ENCODE peak calls at places on chromosome 6, in seven cellular contexts. One of them, this sample, is unnamed.

GRCh38 chr6:121435444-121436069 is at the start of gene GJA1:
- DNase-seq in GM12865: no peak
- DNase-seq in BE2C: no peak
- DNase-seq in left lung: peak
- DNase-seq in HCT116: no peak
- DNase-seq in cardiac muscle cell: peak
- DNase-seq in cardiac fibroblast: peak
- DNase-seq in this sample: peak

GRCh38 chr6:85403331-85404015 is 46.4 kb upstream of the NT5E start:
- DNase-seq in HCT116: no peak
- DNase-seq in cardiac muscle cell: no peak
- DNase-seq in left lung: no peak
- DNase-seq in BE2C: no peak
- DNase-seq in cardiac fibroblast: peak
- DNase-seq in GM12865: no peak
- DNase-seq in this sample: peak

GRCh38 chr6:34386316-34387137 is 5.9 kb downstream of the NUDT3 start:
- DNase-seq in left lung: no peak
- DNase-seq in BE2C: no peak
- DNase-seq in GM12865: no peak
- DNase-seq in HCT116: no peak
- DNase-seq in cardiac muscle cell: no peak
- DNase-seq in cardiac fibroblast: peak
- DNase-seq in this sample: peak

GRCh38 chr6:43658161-43658560 is 13.3 kb downstream of the RSPH9 start:
- DNase-seq in HCT116: no peak
- DNase-seq in GM12865: no peak
- DNase-seq in BE2C: no peak
- DNase-seq in left lung: no peak
- DNase-seq in cardiac muscle cell: no peak
- DNase-seq in cardiac fibroblast: no peak
- DNase-seq in this sample: no peak

GRCh38 chr6:39887692-39888450 is 46.4 kb downstream of the MOCS1 start:
- DNase-seq in cardiac fibroblast: peak
- DNase-seq in left lung: peak
- DNase-seq in GM12865: no peak
- DNase-seq in BE2C: no peak
- DNase-seq in HCT116: no peak
- DNase-seq in cardiac muscle cell: peak
- DNase-seq in this sample: peak

GRCh38 chr6:7085911-7086310 is 21.9 kb upstream of the RREB1 start:
- DNase-seq in HCT116: no peak
- DNase-seq in BE2C: peak
- DNase-seq in cardiac muscle cell: peak
- DNase-seq in left lung: no peak
- DNase-seq in GM12865: peak
- DNase-seq in cardiac fibroblast: peak
- DNase-seq in this sample: no peak

GRCh38 chr6:9620263-9620662 is 794.6 kb downstream of the TFAP2A start:
- DNase-seq in GM12865: peak
- DNase-seq in cardiac fibroblast: no peak
- DNase-seq in left lung: no peak
- DNase-seq in cardiac muscle cell: no peak
- DNase-seq in BE2C: no peak
- DNase-seq in HCT116: no peak
- DNase-seq in this sample: peak

GRCh38 chr6:52417675-52418111 is 2.4 kb upstream of the EFHC1 start:
- DNase-seq in BE2C: peak
- DNase-seq in cardiac fibroblast: peak
- DNase-seq in cardiac muscle cell: no peak
- DNase-seq in left lung: no peak
- DNase-seq in HCT116: no peak
- DNase-seq in GM12865: no peak
- DNase-seq in this sample: peak

GRCh38 chr6:139533166-139533565 is 158.7 kb upstream of the CITED2 start:
- DNase-seq in left lung: no peak
- DNase-seq in BE2C: no peak
- DNase-seq in HCT116: no peak
- DNase-seq in cardiac fibroblast: no peak
- DNase-seq in cardiac muscle cell: no peak
- DNase-seq in GM12865: no peak
- DNase-seq in this sample: no peak

GRCh38 chr6:84249724-84250123 is 22.3 kb upstream of the CEP162 start:
- DNase-seq in HCT116: no peak
- DNase-seq in GM12865: no peak
- DNase-seq in cardiac muscle cell: no peak
- DNase-seq in cardiac fibroblast: peak
- DNase-seq in left lung: no peak
- DNase-seq in BE2C: peak
- DNase-seq in this sample: no peak

GRCh38 chr6:6008114-6008647 is 1.5 kb upstream of the NRN1 start:
- DNase-seq in BE2C: no peak
- DNase-seq in left lung: no peak
- DNase-seq in HCT116: no peak
- DNase-seq in GM12865: no peak
- DNase-seq in cardiac fibroblast: no peak
- DNase-seq in cardiac muscle cell: no peak
- DNase-seq in this sample: no peak

GRCh38 chr6:52515219-52515960 is 61.5 kb downstream of the TRAM2 start:
- DNase-seq in GM12865: no peak
- DNase-seq in cardiac muscle cell: no peak
- DNase-seq in BE2C: no peak
- DNase-seq in left lung: no peak
- DNase-seq in cardiac fibroblast: no peak
- DNase-seq in HCT116: no peak
- DNase-seq in this sample: peak

GRCh38 chr6:19664050-19664449 is 173.1 kb upstream of the ID4 start:
- DNase-seq in cardiac fibroblast: no peak
- DNase-seq in BE2C: no peak
- DNase-seq in left lung: no peak
- DNase-seq in cardiac muscle cell: no peak
- DNase-seq in GM12865: no peak
- DNase-seq in HCT116: no peak
- DNase-seq in this sample: no peak

GRCh38 chr6:101502818-101503217 is 109.3 kb downstream of the GRIK2 start:
- DNase-seq in GM12865: no peak
- DNase-seq in BE2C: no peak
- DNase-seq in left lung: no peak
- DNase-seq in HCT116: no peak
- DNase-seq in cardiac muscle cell: no peak
- DNase-seq in cardiac fibroblast: no peak
- DNase-seq in this sample: no peak

GRCh38 chr6:85917522-85917921 is 274.8 kb upstream of the SYNCRIP start:
- DNase-seq in HCT116: no peak
- DNase-seq in cardiac muscle cell: no peak
- DNase-seq in GM12865: no peak
- DNase-seq in left lung: no peak
- DNase-seq in BE2C: no peak
- DNase-seq in cardiac fibroblast: no peak
- DNase-seq in this sample: no peak

GRCh38 chr6:34391711-34392496 is 565 bp downstream of the NUDT3 start:
- DNase-seq in cardiac muscle cell: peak
- DNase-seq in HCT116: no peak
- DNase-seq in GM12865: peak
- DNase-seq in left lung: peak
- DNase-seq in BE2C: peak
- DNase-seq in cardiac fibroblast: peak
- DNase-seq in this sample: peak

GRCh38 chr6:128065072-128065471 is 164.2 kb upstream of the THEMIS start:
- DNase-seq in GM12865: no peak
- DNase-seq in BE2C: no peak
- DNase-seq in cardiac muscle cell: no peak
- DNase-seq in cardiac fibroblast: no peak
- DNase-seq in left lung: no peak
- DNase-seq in HCT116: no peak
- DNase-seq in this sample: no peak

GRCh38 chr6:125245523-125246264 is 56.1 kb downstream of the HDDC2 start:
- DNase-seq in GM12865: no peak
- DNase-seq in cardiac fibroblast: no peak
- DNase-seq in left lung: no peak
- DNase-seq in BE2C: no peak
- DNase-seq in HCT116: no peak
- DNase-seq in cardiac muscle cell: no peak
- DNase-seq in this sample: no peak

GRCh38 chr6:85798934-85799490 is 156.3 kb upstream of the SYNCRIP start:
- DNase-seq in BE2C: no peak
- DNase-seq in GM12865: no peak
- DNase-seq in cardiac fibroblast: no peak
- DNase-seq in HCT116: no peak
- DNase-seq in cardiac muscle cell: no peak
- DNase-seq in left lung: no peak
- DNase-seq in this sample: no peak

GRCh38 chr6:106870069-106870468 is 104.5 kb downstream of the CD24 start:
- DNase-seq in cardiac fibroblast: peak
- DNase-seq in left lung: no peak
- DNase-seq in HCT116: no peak
- DNase-seq in BE2C: no peak
- DNase-seq in GM12865: no peak
- DNase-seq in cardiac muscle cell: no peak
- DNase-seq in this sample: peak

GRCh38 chr6:90870561-90870960 is 283.7 kb upstream of the MAP3K7 start:
- DNase-seq in HCT116: no peak
- DNase-seq in cardiac fibroblast: no peak
- DNase-seq in left lung: no peak
- DNase-seq in BE2C: no peak
- DNase-seq in cardiac muscle cell: no peak
- DNase-seq in GM12865: no peak
- DNase-seq in this sample: no peak

GRCh38 chr6:104828478-104828877 is 31.2 kb downstream of the HACE1 start:
- DNase-seq in cardiac fibroblast: no peak
- DNase-seq in left lung: no peak
- DNase-seq in GM12865: no peak
- DNase-seq in BE2C: no peak
- DNase-seq in cardiac muscle cell: no peak
- DNase-seq in HCT116: no peak
- DNase-seq in this sample: no peak

GRCh38 chr6:77015350-77015749 is 447.9 kb downstream of the HTR1B start:
- DNase-seq in cardiac fibroblast: peak
- DNase-seq in cardiac muscle cell: no peak
- DNase-seq in GM12865: no peak
- DNase-seq in left lung: no peak
- DNase-seq in HCT116: no peak
- DNase-seq in BE2C: no peak
- DNase-seq in this sample: peak

GRCh38 chr6:111342913-111343312 is 140.1 kb downstream of the REV3L start:
- DNase-seq in GM12865: peak
- DNase-seq in cardiac fibroblast: peak
- DNase-seq in cardiac muscle cell: no peak
- DNase-seq in HCT116: no peak
- DNase-seq in left lung: no peak
- DNase-seq in BE2C: no peak
- DNase-seq in this sample: no peak

GRCh38 chr6:90025418-90026089 is 131.3 kb downstream of the GJA10 start:
- DNase-seq in GM12865: no peak
- DNase-seq in BE2C: peak
- DNase-seq in HCT116: peak
- DNase-seq in cardiac fibroblast: peak
- DNase-seq in cardiac muscle cell: no peak
- DNase-seq in left lung: no peak
- DNase-seq in this sample: peak

GRCh38 chr6:3326179-3326971 is 67.6 kb downstream of the PSMG4 start:
- DNase-seq in BE2C: no peak
- DNase-seq in cardiac fibroblast: no peak
- DNase-seq in HCT116: no peak
- DNase-seq in cardiac muscle cell: no peak
- DNase-seq in GM12865: no peak
- DNase-seq in left lung: no peak
- DNase-seq in this sample: no peak

GRCh38 chr6:87660226-87660886 is 41.7 kb downstream of the AKIRIN2 start:
- DNase-seq in cardiac muscle cell: no peak
- DNase-seq in left lung: no peak
- DNase-seq in cardiac fibroblast: peak
- DNase-seq in GM12865: no peak
- DNase-seq in BE2C: no peak
- DNase-seq in HCT116: no peak
- DNase-seq in this sample: peak

DNA sequence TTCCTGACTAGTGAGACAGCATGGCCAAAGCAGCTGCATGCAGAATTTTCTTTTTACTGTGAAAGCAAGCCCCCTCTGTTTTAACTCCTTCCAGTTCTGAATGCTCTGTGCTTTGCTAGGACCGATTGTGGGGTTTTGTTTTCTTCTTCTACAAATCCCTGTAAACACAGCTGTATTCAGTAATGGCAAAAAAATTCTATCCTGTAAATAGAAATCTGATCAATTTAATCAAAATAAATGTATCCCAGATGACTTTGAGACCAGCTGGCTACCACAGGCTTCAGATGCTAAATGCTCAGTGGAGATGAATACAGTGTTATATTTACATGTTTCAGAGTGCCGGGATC is 149.4 kb downstream of the PRL start:
- DNase-seq in cardiac fibroblast: no peak
- DNase-seq in BE2C: no peak
- DNase-seq in cardiac muscle cell: no peak
- DNase-seq in HCT116: no peak
- DNase-seq in GM12865: no peak
- DNase-seq in left lung: no peak
- DNase-seq in this sample: peak
- H3K4me3 ChIP-seq in cardiac fibroblast: no peak
- H3K4me3 ChIP-seq in BE2C: peak
- H3K4me3 ChIP-seq in cardiac muscle cell: no peak
- H3K4me3 ChIP-seq in HCT116: no peak
- H3K4me3 ChIP-seq in GM12865: no peak
- H3K4me3 ChIP-seq in left lung: no peak
- H3K4me3 ChIP-seq in this sample: no peak

GRCh38 chr6:50264995-50265571 is 215.4 kb upstream of the DEFB112 start:
- DNase-seq in cardiac fibroblast: peak
- DNase-seq in BE2C: no peak
- DNase-seq in left lung: no peak
- DNase-seq in cardiac muscle cell: peak
- DNase-seq in HCT116: no peak
- DNase-seq in GM12865: no peak
- DNase-seq in this sample: no peak
- TF ChIP-seq CTCF in cardiac fibroblast: peak
- TF ChIP-seq CTCF in BE2C: peak
- TF ChIP-seq CTCF in left lung: no peak
- TF ChIP-seq CTCF in cardiac muscle cell: no peak
- TF ChIP-seq CTCF in HCT116: peak
- TF ChIP-seq CTCF in GM12865: peak
- TF ChIP-seq CTCF in this sample: no peak

DNA sequence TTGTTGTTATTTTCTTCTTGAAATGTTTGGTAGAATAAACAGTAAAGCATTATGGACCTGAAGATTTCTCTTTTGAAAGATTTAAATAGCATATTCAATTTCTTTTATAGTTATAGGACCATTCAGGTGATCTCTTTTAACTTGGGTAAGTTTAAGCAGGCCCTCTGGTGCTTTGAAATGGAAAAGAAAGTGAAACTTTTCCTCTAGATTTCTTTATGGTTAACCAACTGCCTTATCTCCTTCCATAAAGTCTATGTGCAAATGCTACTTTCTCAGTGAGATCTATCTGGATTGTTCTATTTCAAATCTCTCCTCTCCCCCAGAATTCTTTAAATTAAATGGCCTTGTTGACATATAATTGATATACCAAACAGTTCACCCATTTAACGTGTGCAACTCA is 54.0 kb downstream of the PHACTR2 start:
- DNase-seq in cardiac muscle cell: no peak
- DNase-seq in BE2C: no peak
- DNase-seq in cardiac fibroblast: no peak
- DNase-seq in HCT116: no peak
- DNase-seq in left lung: no peak
- DNase-seq in GM12865: no peak
- DNase-seq in this sample: no peak
- H3K4me3 ChIP-seq in cardiac muscle cell: no peak
- H3K4me3 ChIP-seq in BE2C: no peak
- H3K4me3 ChIP-seq in cardiac fibroblast: no peak
- H3K4me3 ChIP-seq in HCT116: no peak
- H3K4me3 ChIP-seq in left lung: no peak
- H3K4me3 ChIP-seq in GM12865: no peak
- H3K4me3 ChIP-seq in this sample: no peak

GRCh38 chr6:79431469-79431868 is 105.8 kb downstream of the LCA5 start:
- DNase-seq in cardiac fibroblast: peak
- DNase-seq in left lung: no peak
- DNase-seq in GM12865: peak
- DNase-seq in cardiac muscle cell: peak
- DNase-seq in BE2C: no peak
- DNase-seq in HCT116: no peak
- DNase-seq in this sample: no peak
- TF ChIP-seq CTCF in cardiac fibroblast: peak
- TF ChIP-seq CTCF in left lung: no peak
- TF ChIP-seq CTCF in GM12865: peak
- TF ChIP-seq CTCF in cardiac muscle cell: no peak
- TF ChIP-seq CTCF in BE2C: peak
- TF ChIP-seq CTCF in HCT116: peak
- TF ChIP-seq CTCF in this sample: peak

This sample was measured in astrocyte of the spinal cord.